ENCODE peak calls at places on chromosomes 1 and 21, in ten cellular contexts. Z is progenitor cell of endocrine pancreas; W is OCI-LY7; S is body of pancreas; F is GDM1; L is ELR; X is neuronal stem cell; I is left kidney; P is naive thymus-derived CD8-positive, alpha-beta T cell; T is heart left ventricle. O is an unnamed sample.
A peak's percentile ranks its signal among the peaks of the same experiment; 100 is the strongest.

GRCh38 chr1:61271412-61271789 is 189.0 kb downstream of the NFIA start:
- DNase-seq in F (no peak), P (no peak), L (no peak), Z (no peak), X (no peak), I (no peak), T (no peak), W (no peak), S (no peak), O (no peak)

GRCh38 chr1:78831731-78832360 is 174.7 kb downstream of the ADGRL4 start:
- DNase-seq in T (no peak), I (no peak), P (no peak), F (no peak), L (peak; percentile 98), W (no peak), X (no peak), S (no peak), Z (no peak), O (no peak)

GRCh38 chr1:248918126-248918525 is 12.1 kb downstream of the PGBD2 start:
- DNase-seq in I (no peak), Z (no peak), W (no peak), S (no peak), T (no peak), P (no peak), F (no peak), X (no peak), L (peak; percentile 47), O (no peak)

GRCh38 chr1:78358145-78358544 is 132.6 kb upstream of the PTGFR start:
- DNase-seq in P (no peak), F (no peak), I (no peak), L (no peak), S (no peak), Z (no peak), T (no peak), X (no peak), W (no peak), O (no peak)

GRCh38 chr1:93566227-93566626 is 115.4 kb downstream of the BCAR3 start:
- DNase-seq in Z (no peak), W (no peak), L (no peak), S (no peak), T (peak; percentile 78), P (no peak), F (no peak), I (no peak), X (no peak), O (no peak)

GRCh38 chr1:178093150-178093957 is 550 bp upstream of the RASAL2 start:
- DNase-seq in X (peak; percentile 93), Z (peak; percentile 85), P (no peak), S (peak; percentile 90), T (peak; percentile 96), L (peak; percentile 99), I (peak; percentile 99), F (peak; percentile 89), W (peak; percentile 64), O (peak; percentile 27)

GRCh38 chr21:16532841-16533240 is 803.1 kb downstream of the USP25 start:
- DNase-seq in I (no peak), X (no peak), P (no peak), W (no peak), Z (no peak), T (no peak), L (no peak), F (no peak), S (no peak), O (no peak)

GRCh38 chr1:2233468-2233867 is 5.3 kb downstream of the SKI start:
- DNase-seq in W (no peak), X (no peak), Z (no peak), L (no peak), P (no peak), F (no peak), T (no peak), I (no peak), S (no peak), O (no peak)

GRCh38 chr1:95118019-95118499 is 904 bp downstream of the TLCD4 start:
- DNase-seq in S (no peak), Z (no peak), L (peak; percentile 16), I (no peak), P (peak; percentile 0), T (peak; percentile 51), X (no peak), W (no peak), F (no peak), O (no peak)

GRCh38 chr1:47812848-47813508 is 184.2 kb downstream of the TRABD2B start:
- DNase-seq in P (no peak), F (no peak), S (no peak), T (no peak), Z (no peak), L (no peak), I (peak; percentile 49), X (no peak), W (no peak), O (no peak)

GRCh38 chr1:169692766-169693460 is 18.5 kb downstream of the SELL start:
- DNase-seq in P (no peak), T (no peak), S (no peak), I (no peak), Z (no peak), W (no peak), F (no peak), L (no peak), X (no peak), O (no peak)

GRCh38 chr1:58780586-58781452 is 3.0 kb downstream of the JUN start:
- DNase-seq in W (no peak), X (no peak), Z (no peak), I (peak; percentile 68), F (no peak), S (peak; percentile 45), T (no peak), P (peak; percentile 60), L (peak; percentile 39), O (no peak)

GRCh38 chr1:160209656-160210046 is 4.5 kb downstream of the PEA15 start:
- DNase-seq in W (no peak), S (peak; percentile 32), P (no peak), T (peak; percentile 82), F (no peak), Z (no peak), L (no peak), X (peak; percentile 36), I (peak; percentile 35), O (no peak)

GRCh38 chr21:14523234-14523633 is 22.9 kb downstream of the SAMSN1 start:
- DNase-seq in P (no peak), T (peak; percentile 27), L (no peak), W (no peak), X (no peak), I (no peak), S (no peak), Z (no peak), F (peak; percentile 11), O (no peak)

GRCh38 chr1:47507921-47508894 is 70.4 kb downstream of the FOXD2 start:
- DNase-seq in F (no peak), W (no peak), S (peak; percentile 24), I (peak; percentile 95), L (peak; percentile 10), Z (peak; percentile 16), P (no peak), T (peak; percentile 60), X (no peak), O (no peak)

GRCh38 chr1:10514490-10515235 is 39.9 kb downstream of the PEX14 start:
- DNase-seq in F (peak; percentile 46), Z (no peak), I (peak; percentile 78), T (no peak), P (no peak), L (peak; percentile 60), W (no peak), X (no peak), S (no peak), O (no peak)

GRCh38 chr1:240691521-240692338 is 79.8 kb upstream of the GREM2 start:
- DNase-seq in Z (peak; percentile 15), S (no peak), T (no peak), P (no peak), L (peak; percentile 69), I (peak; percentile 72), W (no peak), X (peak; percentile 37), F (no peak), O (no peak)

GRCh38 chr21:42627527-42628289 is 25.7 kb upstream of the PDE9A start:
- DNase-seq in P (no peak), L (no peak), T (peak; percentile 90), I (no peak), X (no peak), W (no peak), F (no peak), Z (no peak), S (no peak), O (no peak)

GRCh38 chr1:40036574-40036973 is 4.0 kb upstream of the CAP1 start:
- DNase-seq in L (peak; percentile 64), S (peak; percentile 74), Z (no peak), T (peak; percentile 90), I (no peak), F (peak; percentile 69), P (no peak), X (no peak), W (no peak), O (no peak)

GRCh38 chr1:66752000-66752592 is at the start of gene DYNLT5:
- DNase-seq in T (peak; percentile 81), Z (peak; percentile 34), X (peak; percentile 51), I (peak; percentile 83), W (no peak), L (peak; percentile 73), P (no peak), F (peak; percentile 86), S (peak; percentile 14), O (peak; percentile 69)

GRCh38 chr1:57137980-57138379 is 172.2 kb upstream of the C8B start:
- DNase-seq in S (no peak), T (no peak), L (no peak), P (no peak), F (no peak), I (no peak), Z (no peak), X (no peak), W (peak; percentile 47), O (no peak)

GRCh38 chr1:89701746-89702241 is 68.9 kb downstream of the LRRC8C start:
- DNase-seq in X (no peak), L (no peak), I (no peak), P (peak; percentile 7), F (no peak), W (no peak), T (no peak), S (no peak), Z (no peak), O (no peak)

GRCh38 chr1:2631136-2632050 is 1.4 kb downstream of the MMEL1 start:
- DNase-seq in I (peak; percentile 35), L (no peak), Z (no peak), X (no peak), W (no peak), S (no peak), P (no peak), T (no peak), F (no peak), O (no peak)

GRCh38 chr1:12464627-12465056 is 153.4 kb downstream of the DHRS3 start:
- DNase-seq in F (no peak), S (no peak), L (peak; percentile 30), P (no peak), X (no peak), W (no peak), I (peak; percentile 58), Z (no peak), T (peak; percentile 51), O (no peak)